ENCODE peak calls at places on chromosomes 11 and 22, in seven cellular contexts. One of them, this sample, is unnamed.
A peak's percentile ranks its signal among the peaks of the same experiment; 100 is the strongest.

GRCh38 chr11:62546937-62547625 is 475 bp upstream of the AHNAK start:
- DNase-seq in AG04449: no peak
- DNase-seq in dorsolateral prefrontal cortex: no peak
- DNase-seq in A549: peak; percentile 66
- DNase-seq in kidney epithelial cell: no peak
- DNase-seq in HCT116: no peak
- DNase-seq in Calu3: peak; percentile 35
- DNase-seq in this sample: no peak

GRCh38 chr11:12724301-12725046 is 50.3 kb downstream of the TEAD1 start:
- DNase-seq in AG04449: peak; percentile 53
- DNase-seq in dorsolateral prefrontal cortex: no peak
- DNase-seq in A549: peak; percentile 73
- DNase-seq in kidney epithelial cell: no peak
- DNase-seq in HCT116: peak; percentile 92
- DNase-seq in Calu3: peak; percentile 86
- DNase-seq in this sample: peak; percentile 88

GRCh38 chr11:69200331-69201047 is 44.8 kb downstream of the SMIM38 start:
- DNase-seq in AG04449: no peak
- DNase-seq in dorsolateral prefrontal cortex: no peak
- DNase-seq in A549: no peak
- DNase-seq in kidney epithelial cell: no peak
- DNase-seq in HCT116: no peak
- DNase-seq in Calu3: no peak
- DNase-seq in this sample: no peak

GRCh38 chr11:117026593-117027330 is 71.5 kb downstream of the SIK3 start:
- DNase-seq in AG04449: peak; percentile 31
- DNase-seq in dorsolateral prefrontal cortex: no peak
- DNase-seq in A549: no peak
- DNase-seq in kidney epithelial cell: no peak
- DNase-seq in HCT116: peak; percentile 19
- DNase-seq in Calu3: peak; percentile 1
- DNase-seq in this sample: peak; percentile 39

GRCh38 chr11:22787565-22788162 is 41.9 kb downstream of the SVIP start:
- DNase-seq in AG04449: peak; percentile 14
- DNase-seq in dorsolateral prefrontal cortex: no peak
- DNase-seq in A549: peak; percentile 8
- DNase-seq in kidney epithelial cell: no peak
- DNase-seq in HCT116: peak; percentile 22
- DNase-seq in Calu3: peak; percentile 33
- DNase-seq in this sample: peak; percentile 11

GRCh38 chr11:92886243-92886905 is 83.1 kb upstream of the MTNR1B start:
- DNase-seq in AG04449: peak; percentile 16
- DNase-seq in dorsolateral prefrontal cortex: no peak
- DNase-seq in A549: peak; percentile 38
- DNase-seq in kidney epithelial cell: peak; percentile 26
- DNase-seq in HCT116: peak; percentile 46
- DNase-seq in Calu3: peak; percentile 44
- DNase-seq in this sample: peak; percentile 21

GRCh38 chr22:38271927-38272372 is 860 bp downstream of the TMEM184B start:
- DNase-seq in AG04449: no peak
- DNase-seq in dorsolateral prefrontal cortex: no peak
- DNase-seq in A549: no peak
- DNase-seq in kidney epithelial cell: no peak
- DNase-seq in HCT116: no peak
- DNase-seq in Calu3: peak; percentile 51
- DNase-seq in this sample: no peak

GRCh38 chr11:41784513-41785335 is 325.3 kb upstream of the LRRC4C start:
- DNase-seq in AG04449: no peak
- DNase-seq in dorsolateral prefrontal cortex: no peak
- DNase-seq in A549: no peak
- DNase-seq in kidney epithelial cell: peak; percentile 78
- DNase-seq in HCT116: no peak
- DNase-seq in Calu3: no peak
- DNase-seq in this sample: no peak

GRCh38 chr11:97683733-97684132 is 1293.9 kb downstream of the JRKL start:
- DNase-seq in AG04449: no peak
- DNase-seq in dorsolateral prefrontal cortex: no peak
- DNase-seq in A549: no peak
- DNase-seq in kidney epithelial cell: peak; percentile 19
- DNase-seq in HCT116: no peak
- DNase-seq in Calu3: no peak
- DNase-seq in this sample: no peak

GRCh38 chr22:49115186-49115585 is 712.5 kb downstream of the BRD1 start:
- DNase-seq in AG04449: no peak
- DNase-seq in dorsolateral prefrontal cortex: no peak
- DNase-seq in A549: no peak
- DNase-seq in kidney epithelial cell: no peak
- DNase-seq in HCT116: no peak
- DNase-seq in Calu3: no peak
- DNase-seq in this sample: no peak

GRCh38 chr11:131811380-131811779 is 441.0 kb downstream of the NTM start:
- DNase-seq in AG04449: no peak
- DNase-seq in dorsolateral prefrontal cortex: no peak
- DNase-seq in A549: no peak
- DNase-seq in kidney epithelial cell: peak; percentile 21
- DNase-seq in HCT116: no peak
- DNase-seq in Calu3: no peak
- DNase-seq in this sample: no peak

GRCh38 chr11:20131744-20132666 is 28.3 kb downstream of the DBX1 start:
- DNase-seq in AG04449: no peak
- DNase-seq in dorsolateral prefrontal cortex: peak; percentile 71
- DNase-seq in A549: peak; percentile 74
- DNase-seq in kidney epithelial cell: no peak
- DNase-seq in HCT116: no peak
- DNase-seq in Calu3: peak; percentile 68
- DNase-seq in this sample: no peak

GRCh38 chr11:48055292-48056132 is 75.2 kb downstream of the PTPRJ start:
- DNase-seq in AG04449: no peak
- DNase-seq in dorsolateral prefrontal cortex: no peak
- DNase-seq in A549: no peak
- DNase-seq in kidney epithelial cell: peak; percentile 96
- DNase-seq in HCT116: no peak
- DNase-seq in Calu3: peak; percentile 66
- DNase-seq in this sample: no peak

GRCh38 chr11:210122-210802 is 2.8 kb downstream of the RIC8A start:
- DNase-seq in AG04449: peak; percentile 70
- DNase-seq in dorsolateral prefrontal cortex: no peak
- DNase-seq in A549: peak; percentile 29
- DNase-seq in kidney epithelial cell: peak; percentile 53
- DNase-seq in HCT116: no peak
- DNase-seq in Calu3: no peak
- DNase-seq in this sample: peak; percentile 35

GRCh38 chr22:29157759-29158535 is 47.7 kb upstream of the EMID1 start:
- DNase-seq in AG04449: no peak
- DNase-seq in dorsolateral prefrontal cortex: no peak
- DNase-seq in A549: no peak
- DNase-seq in kidney epithelial cell: no peak
- DNase-seq in HCT116: peak; percentile 15
- DNase-seq in Calu3: no peak
- DNase-seq in this sample: no peak

GRCh38 chr22:23697031-23697970 is 6.5 kb downstream of the RGL4 start:
- DNase-seq in AG04449: no peak
- DNase-seq in dorsolateral prefrontal cortex: no peak
- DNase-seq in A549: no peak
- DNase-seq in kidney epithelial cell: no peak
- DNase-seq in HCT116: no peak
- DNase-seq in Calu3: no peak
- DNase-seq in this sample: no peak

GRCh38 chr11:46254135-46254491 is 23.3 kb upstream of the CREB3L1 start:
- DNase-seq in AG04449: no peak
- DNase-seq in dorsolateral prefrontal cortex: no peak
- DNase-seq in A549: no peak
- DNase-seq in kidney epithelial cell: no peak
- DNase-seq in HCT116: no peak
- DNase-seq in Calu3: no peak
- DNase-seq in this sample: no peak

GRCh38 chr11:12787847-12788246 is 113.6 kb downstream of the TEAD1 start:
- DNase-seq in AG04449: no peak
- DNase-seq in dorsolateral prefrontal cortex: no peak
- DNase-seq in A549: no peak
- DNase-seq in kidney epithelial cell: peak; percentile 54
- DNase-seq in HCT116: no peak
- DNase-seq in Calu3: no peak
- DNase-seq in this sample: no peak

GRCh38 chr11:14409891-14410290 is 50.9 kb upstream of the RRAS2 start:
- DNase-seq in AG04449: no peak
- DNase-seq in dorsolateral prefrontal cortex: no peak
- DNase-seq in A549: no peak
- DNase-seq in kidney epithelial cell: no peak
- DNase-seq in HCT116: no peak
- DNase-seq in Calu3: no peak
- DNase-seq in this sample: no peak

GRCh38 chr11:62708423-62709261 is 1.2 kb downstream of the GNG3 start:
- DNase-seq in AG04449: no peak
- DNase-seq in dorsolateral prefrontal cortex: no peak
- DNase-seq in A549: no peak
- DNase-seq in kidney epithelial cell: no peak
- DNase-seq in HCT116: no peak
- DNase-seq in Calu3: no peak
- DNase-seq in this sample: no peak

GRCh38 chr11:3220101-3220500 is 1.5 kb upstream of the MRGPRG start:
- DNase-seq in AG04449: no peak
- DNase-seq in dorsolateral prefrontal cortex: peak; percentile 15
- DNase-seq in A549: no peak
- DNase-seq in kidney epithelial cell: no peak
- DNase-seq in HCT116: no peak
- DNase-seq in Calu3: no peak
- DNase-seq in this sample: no peak

GRCh38 chr22:49228431-49229037 is 599.1 kb downstream of the BRD1 start:
- DNase-seq in AG04449: no peak
- DNase-seq in dorsolateral prefrontal cortex: no peak
- DNase-seq in A549: no peak
- DNase-seq in kidney epithelial cell: no peak
- DNase-seq in HCT116: no peak
- DNase-seq in Calu3: no peak
- DNase-seq in this sample: no peak

GRCh38 chr11:74185695-74186094 is 14.6 kb downstream of the PPME1 start:
- DNase-seq in AG04449: no peak
- DNase-seq in dorsolateral prefrontal cortex: no peak
- DNase-seq in A549: no peak
- DNase-seq in kidney epithelial cell: no peak
- DNase-seq in HCT116: no peak
- DNase-seq in Calu3: no peak
- DNase-seq in this sample: peak; percentile 12

GRCh38 chr22:26023104-26023775 is 146.0 kb upstream of the SEZ6L start:
- DNase-seq in AG04449: no peak
- DNase-seq in dorsolateral prefrontal cortex: no peak
- DNase-seq in A549: no peak
- DNase-seq in kidney epithelial cell: no peak
- DNase-seq in HCT116: no peak
- DNase-seq in Calu3: no peak
- DNase-seq in this sample: no peak
- TF ChIP-seq CTCF in AG04449: no peak
- TF ChIP-seq CTCF in dorsolateral prefrontal cortex: no peak
- TF ChIP-seq CTCF in A549: no peak
- TF ChIP-seq CTCF in kidney epithelial cell: no peak
- TF ChIP-seq CTCF in HCT116: no peak
- TF ChIP-seq CTCF in Calu3: no peak
- TF ChIP-seq CTCF in this sample: no peak

GRCh38 chr11:123054301-123055065 is 7.5 kb downstream of the HSPA8 start:
- DNase-seq in AG04449: no peak
- DNase-seq in dorsolateral prefrontal cortex: no peak
- DNase-seq in A549: peak; percentile 55
- DNase-seq in kidney epithelial cell: no peak
- DNase-seq in HCT116: peak; percentile 56
- DNase-seq in Calu3: no peak
- DNase-seq in this sample: no peak
- TF ChIP-seq CTCF in AG04449: peak; percentile 58
- TF ChIP-seq CTCF in dorsolateral prefrontal cortex: peak; percentile 75
- TF ChIP-seq CTCF in A549: peak; percentile 60
- TF ChIP-seq CTCF in kidney epithelial cell: peak; percentile 66
- TF ChIP-seq CTCF in HCT116: peak; percentile 59
- TF ChIP-seq CTCF in Calu3: peak; percentile 31
- TF ChIP-seq CTCF in this sample: peak; percentile 59

DNA sequence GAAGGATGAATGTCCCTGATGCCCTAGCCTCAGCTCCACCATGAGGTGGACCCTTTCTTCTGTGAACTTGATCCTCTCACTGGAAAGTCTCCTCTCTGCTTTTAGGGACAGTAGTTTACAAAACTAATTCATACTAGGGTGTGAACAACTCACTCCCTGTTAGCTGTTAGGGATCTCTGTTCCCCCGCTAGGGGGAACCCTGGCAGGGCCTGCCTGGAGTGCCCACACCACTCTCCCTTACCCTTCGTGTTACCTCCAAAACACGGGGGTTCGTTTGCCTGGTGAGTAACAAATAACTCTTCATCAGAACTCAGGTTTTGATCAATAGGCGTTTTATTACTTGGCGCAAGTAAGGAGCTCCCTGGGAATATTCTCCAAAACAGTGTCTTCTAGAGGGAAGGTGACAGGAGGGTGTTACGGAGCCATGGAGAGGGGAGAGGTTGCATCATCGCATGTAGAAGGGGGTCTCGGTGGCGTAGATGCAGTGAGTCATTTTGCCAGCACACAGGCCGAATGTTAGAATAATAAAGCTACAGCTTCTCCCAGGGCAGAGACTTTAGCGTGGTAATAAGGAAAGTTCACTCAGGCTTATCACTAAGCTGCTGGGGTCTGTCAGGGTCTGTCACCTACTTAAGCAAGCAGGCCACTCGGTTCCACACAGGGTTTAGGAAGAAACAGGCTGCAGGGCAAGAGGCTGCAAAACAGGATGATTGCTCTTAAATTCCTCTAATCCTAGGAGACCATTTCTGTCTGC is 45.8 kb downstream of the C11orf96 start:
- DNase-seq in AG04449: no peak
- DNase-seq in dorsolateral prefrontal cortex: no peak
- DNase-seq in A549: no peak
- DNase-seq in kidney epithelial cell: peak; percentile 18
- DNase-seq in HCT116: no peak
- DNase-seq in Calu3: no peak
- DNase-seq in this sample: no peak
- TF ChIP-seq CTCF in AG04449: no peak
- TF ChIP-seq CTCF in dorsolateral prefrontal cortex: no peak
- TF ChIP-seq CTCF in A549: no peak
- TF ChIP-seq CTCF in kidney epithelial cell: no peak
- TF ChIP-seq CTCF in HCT116: peak; percentile 59
- TF ChIP-seq CTCF in Calu3: no peak
- TF ChIP-seq CTCF in this sample: peak; percentile 31

GRCh38 chr11:107721207-107721606 is 9.4 kb upstream of the SLN start:
- DNase-seq in AG04449: no peak
- DNase-seq in dorsolateral prefrontal cortex: no peak
- DNase-seq in A549: no peak
- DNase-seq in kidney epithelial cell: no peak
- DNase-seq in HCT116: no peak
- DNase-seq in Calu3: no peak
- DNase-seq in this sample: no peak
- TF ChIP-seq CTCF in AG04449: no peak
- TF ChIP-seq CTCF in dorsolateral prefrontal cortex: no peak
- TF ChIP-seq CTCF in A549: no peak
- TF ChIP-seq CTCF in kidney epithelial cell: no peak
- TF ChIP-seq CTCF in HCT116: no peak
- TF ChIP-seq CTCF in Calu3: no peak
- TF ChIP-seq CTCF in this sample: no peak

GRCh38 chr11:31233425-31233824 is 136.1 kb downstream of the DCDC1 start:
- DNase-seq in AG04449: no peak
- DNase-seq in dorsolateral prefrontal cortex: no peak
- DNase-seq in A549: no peak
- DNase-seq in kidney epithelial cell: no peak
- DNase-seq in HCT116: peak; percentile 29
- DNase-seq in Calu3: no peak
- DNase-seq in this sample: no peak
- TF ChIP-seq CTCF in AG04449: no peak
- TF ChIP-seq CTCF in dorsolateral prefrontal cortex: no peak
- TF ChIP-seq CTCF in A549: peak; percentile 49
- TF ChIP-seq CTCF in kidney epithelial cell: peak; percentile 56
- TF ChIP-seq CTCF in HCT116: peak; percentile 53
- TF ChIP-seq CTCF in Calu3: peak; percentile 41
- TF ChIP-seq CTCF in this sample: peak; percentile 13

GRCh38 chr11:63917685-63918523 is 940 bp upstream of the RCOR2 start:
- DNase-seq in AG04449: no peak
- DNase-seq in dorsolateral prefrontal cortex: peak; percentile 78
- DNase-seq in A549: peak; percentile 62
- DNase-seq in kidney epithelial cell: no peak
- DNase-seq in HCT116: peak; percentile 68
- DNase-seq in Calu3: peak; percentile 21
- DNase-seq in this sample: no peak
- TF ChIP-seq CTCF in AG04449: no peak
- TF ChIP-seq CTCF in dorsolateral prefrontal cortex: no peak
- TF ChIP-seq CTCF in A549: no peak
- TF ChIP-seq CTCF in kidney epithelial cell: no peak
- TF ChIP-seq CTCF in HCT116: no peak
- TF ChIP-seq CTCF in Calu3: no peak
- TF ChIP-seq CTCF in this sample: no peak

This sample was measured in HFF-Myc.